ENCODE peak calls at places on chromosomes 1 and 21, in five cellular contexts. J, Y, F, X and L are unnamed samples.

GRCh38 chr1:30872948-30873263 is 35.7 kb downstream of the SDC3 start:
- DNase-seq in J (no peak), Y (no peak), F (no peak), X (no peak), L (no peak)

GRCh38 chr1:19313961-19314882 is 2.1 kb downstream of the SLC66A1 start:
- DNase-seq in J (no peak), Y (no peak), F (no peak), X (no peak), L (peak)

GRCh38 chr1:161216945-161217712 is 2.0 kb downstream of the FCER1G start:
- DNase-seq in J (peak), Y (no peak), F (no peak), X (no peak), L (no peak)

GRCh38 chr21:38787461-38788274 is 18.1 kb upstream of the ETS2 start:
- DNase-seq in J (peak), Y (no peak), F (no peak), X (no peak), L (no peak)

GRCh38 chr1:20008391-20008841 is 29.0 kb upstream of the PLA2G2A start:
- DNase-seq in J (no peak), Y (no peak), F (no peak), X (no peak), L (peak)

GRCh38 chr21:45993210-45994085 is 11.9 kb downstream of the COL6A1 start:
- DNase-seq in J (no peak), Y (peak), F (no peak), X (no peak), L (peak)

GRCh38 chr1:156616463-156616862 is 2.8 kb upstream of the HAPLN2 start:
- DNase-seq in J (peak), Y (no peak), F (no peak), X (no peak), L (no peak)

GRCh38 chr21:45167796-45168222 is 93.4 kb downstream of the ADARB1 start:
- DNase-seq in J (no peak), Y (no peak), F (no peak), X (no peak), L (no peak)

GRCh38 chr1:179016694-179017382 is 8.9 kb upstream of the FAM20B start:
- DNase-seq in J (peak), Y (peak), F (no peak), X (peak), L (peak)

GRCh38 chr1:37498872-37499617 is 15.5 kb downstream of the MEAF6 start:
- DNase-seq in J (peak), Y (no peak), F (no peak), X (no peak), L (no peak)

GRCh38 chr1:7960165-7960564 is 1.3 kb upstream of the PARK7 start:
- DNase-seq in J (no peak), Y (no peak), F (no peak), X (no peak), L (no peak)

GRCh38 chr1:169312084-169312954 is 55.3 kb downstream of the NME7 start:
- DNase-seq in J (peak), Y (no peak), F (no peak), X (no peak), L (no peak)

GRCh38 chr1:204733869-204734596 is 48.5 kb upstream of the LRRN2 start:
- DNase-seq in J (no peak), Y (no peak), F (no peak), X (no peak), L (no peak)

GRCh38 chr1:204945565-204945977 is 74.9 kb downstream of the NFASC start:
- DNase-seq in J (no peak), Y (no peak), F (no peak), X (no peak), L (no peak)

GRCh38 chr21:18877932-18878331 is 474.3 kb upstream of the TMPRSS15 start:
- DNase-seq in J (no peak), Y (no peak), F (no peak), X (no peak), L (no peak)

GRCh38 chr1:59298710-59299346 is 1.9 kb downstream of the FGGY start:
- DNase-seq in J (peak), Y (no peak), F (no peak), X (no peak), L (no peak)

GRCh38 chr1:160117709-160118183 is 2.2 kb downstream of the ATP1A2 start:
- DNase-seq in J (no peak), Y (no peak), F (no peak), X (peak), L (peak)

GRCh38 chr1:37746806-37747205 is 18.1 kb downstream of the EPHA10 start:
- DNase-seq in J (no peak), Y (no peak), F (no peak), X (no peak), L (no peak)

GRCh38 chr21:34938079-34938764 is 110.9 kb downstream of the RUNX1 start:
- DNase-seq in J (peak), Y (no peak), F (no peak), X (no peak), L (no peak)